ENCODE peak calls at places on chromosomes 11 and 22, in nine cellular contexts. H is H1, I is RWPE2, G is tibial artery, N is heart left ventricle, Z is PC-9, X is psoas muscle, O is heart right ventricle, E is astrocyte. K is an unnamed sample. For H3K9me3, the result is how much of the 10 kb centered on the place peaks cover.

GRCh38 chr11:29024386-29024785 is 916.2 kb downstream of the METTL15 start:
- DNase-seq in N (no peak), H (no peak), I (no peak), Z (no peak), X (no peak), O (no peak), G (no peak), E (peak), K (no peak)

GRCh38 chr22:22908495-22908861 is 20.9 kb downstream of the IGLL5 start:
- DNase-seq in I (no peak), E (no peak), N (no peak), G (no peak), X (peak), O (no peak), H (no peak), Z (no peak), K (no peak)

GRCh38 chr11:104570088-104570701 is 328.1 kb downstream of the CASP12 start:
- DNase-seq in I (no peak), G (no peak), N (no peak), Z (peak), O (no peak), E (peak), H (no peak), X (no peak), K (no peak)

GRCh38 chr11:134229131-134229790 is 4.8 kb downstream of the VPS26B start:
- DNase-seq in X (no peak), G (no peak), E (no peak), N (no peak), Z (no peak), I (no peak), O (no peak), H (no peak), K (no peak)

GRCh38 chr11:27807594-27807993 is 107.3 kb upstream of the BDNF start:
- DNase-seq in H (no peak), N (no peak), I (no peak), O (no peak), G (no peak), E (no peak), X (no peak), Z (peak), K (no peak)

GRCh38 chr11:129295746-129296145 is 79.9 kb upstream of the BARX2 start:
- DNase-seq in X (no peak), O (no peak), I (no peak), H (no peak), N (no peak), Z (no peak), E (peak), G (no peak), K (no peak)

GRCh38 chr11:62881579-62882427 is 1.1 kb downstream of the SLC3A2 start:
- DNase-seq in I (peak), N (peak), Z (peak), H (peak), E (peak), G (peak), X (peak), O (peak), K (peak)

GRCh38 chr22:27886843-27887151 is 32.3 kb downstream of the PITPNB start:
- DNase-seq in G (no peak), E (no peak), H (no peak), O (no peak), X (no peak), Z (no peak), N (no peak), I (no peak), K (no peak)

GRCh38 chr11:126226334-126227084 is 14.9 kb downstream of the FAM118B start:
- DNase-seq in E (no peak), N (no peak), I (no peak), H (no peak), O (no peak), Z (no peak), X (no peak), G (no peak), K (no peak)

GRCh38 chr11:70397336-70397982 is 870 bp upstream of the CTTN start:
- DNase-seq in Z (no peak), I (no peak), G (no peak), E (peak), H (no peak), O (no peak), X (no peak), N (no peak), K (peak)

DNA sequence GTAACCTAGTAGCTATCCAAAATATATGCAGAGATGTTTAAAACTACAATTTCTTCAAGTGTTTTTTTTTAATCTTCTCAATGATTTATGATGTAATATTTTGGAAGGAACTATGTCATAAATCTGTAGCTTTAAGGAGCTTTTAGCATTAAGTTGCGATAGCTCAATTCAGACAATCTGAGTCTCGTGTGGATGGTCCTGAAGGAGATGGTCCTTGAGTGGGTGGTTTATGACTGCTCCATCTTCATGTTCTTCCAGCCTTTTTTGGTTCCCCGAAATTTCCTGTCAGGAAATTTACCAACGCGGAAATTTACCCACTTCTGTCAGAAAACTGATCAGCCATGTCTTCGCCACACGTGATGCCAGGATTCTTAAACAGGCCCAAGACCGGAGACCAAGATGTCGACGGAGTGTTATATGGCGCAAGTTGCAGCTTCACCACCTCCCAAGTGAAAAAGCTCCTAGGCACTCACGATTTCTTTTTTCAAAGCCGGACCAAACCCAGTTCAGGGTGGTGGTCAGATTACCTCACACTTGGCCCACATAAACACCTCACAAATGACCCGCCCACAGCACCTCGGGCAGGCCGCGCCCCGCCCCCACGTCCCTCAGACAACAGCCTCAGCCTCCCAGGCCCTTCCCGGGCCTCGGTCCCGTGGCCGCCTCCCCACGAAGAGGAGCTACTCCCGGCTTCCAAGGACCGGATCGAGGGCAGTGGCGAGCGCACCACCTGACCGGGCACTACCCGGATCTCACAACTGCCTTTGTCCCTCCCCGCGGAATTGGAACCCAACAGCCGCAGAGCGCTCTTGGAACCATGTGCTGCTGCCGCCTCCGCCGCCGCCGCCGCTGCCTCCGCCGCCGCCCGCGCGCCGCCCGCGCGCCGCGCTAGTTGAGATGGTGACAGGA is at the start of gene MORC2:
- DNase-seq in N (no peak), O (no peak), E (peak), I (peak), Z (no peak), X (peak), H (no peak), G (no peak), K (peak)
- H3K9me3 ChIP-seq in N (under half), O (under half), E (under half), I (under half), Z (under half), X (under half), H (under half), G (under half), K (under half)

GRCh38 chr11:18064450-18065048 is 18.5 kb upstream of the TPH1 start:
- DNase-seq in H (no peak), I (no peak), Z (no peak), N (no peak), X (no peak), G (no peak), E (no peak), O (no peak), K (no peak)
- TF ChIP-seq CTCF in H (no peak), I (no peak), Z (no peak), N (no peak), X (no peak), G (no peak), E (no peak), O (no peak), K (no peak)

GRCh38 chr11:15313862-15314261 is 199.1 kb downstream of the INSC start:
- DNase-seq in N (no peak), G (no peak), E (no peak), Z (no peak), O (no peak), H (no peak), I (no peak), X (no peak), K (no peak)
- H3K4me3 ChIP-seq in N (no peak), G (no peak), E (no peak), Z (no peak), O (no peak), H (no peak), I (no peak), X (no peak), K (no peak)

DNA sequence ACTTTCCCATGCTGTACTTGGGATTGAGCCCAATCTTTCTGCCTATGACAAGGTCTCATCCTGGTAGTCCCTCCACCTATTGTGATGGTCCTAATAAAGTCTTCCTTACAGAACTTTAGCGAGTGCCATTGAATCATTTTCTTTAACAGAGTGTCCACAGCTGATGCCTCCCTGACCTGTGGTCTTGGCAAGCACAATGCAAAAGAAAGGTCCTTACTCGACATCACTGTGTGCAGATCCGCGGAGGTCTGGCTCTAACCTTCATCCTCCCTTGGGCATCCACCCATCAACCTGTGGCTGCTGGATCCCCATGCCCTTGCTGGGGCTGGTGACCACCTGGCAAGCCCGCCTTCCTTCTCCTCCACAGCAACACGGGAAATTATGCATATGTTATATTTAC is 1203.9 kb downstream of the TBC1D22A start:
- DNase-seq in N (no peak), I (no peak), Z (no peak), X (no peak), G (no peak), E (no peak), H (no peak), O (no peak), K (no peak)
- H3K9me3 ChIP-seq in N (under half), I (under half), Z (under half), X (under half), G (under half), E (under half), H (under half), O (under half), K (under half)

GRCh38 chr11:32288276-32288675 is 147.1 kb downstream of the WT1 start:
- DNase-seq in X (no peak), G (no peak), N (no peak), H (no peak), O (no peak), E (no peak), I (no peak), Z (no peak), K (no peak)
- TF ChIP-seq CTCF in X (no peak), G (no peak), N (no peak), H (peak), O (no peak), E (no peak), I (no peak), Z (peak), K (no peak)

DNA sequence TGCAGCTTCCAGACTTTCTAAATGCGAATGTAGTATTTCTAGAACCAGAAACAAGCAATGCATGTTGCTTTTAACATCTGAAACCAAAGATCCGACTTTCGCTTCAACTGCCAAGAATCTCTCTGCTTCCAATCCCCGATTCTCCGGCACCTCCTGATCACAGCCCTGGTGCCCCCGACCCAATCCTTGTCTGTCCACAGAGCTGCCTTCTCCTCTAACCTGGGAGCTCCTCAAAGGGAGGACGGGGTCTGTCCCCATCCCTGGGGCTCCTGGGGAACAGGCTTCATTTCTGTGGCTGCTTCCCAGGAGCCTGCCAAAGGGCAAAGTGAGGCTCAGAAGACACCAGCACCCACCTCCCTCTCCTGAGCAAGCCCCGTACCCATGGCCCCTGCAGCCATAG is 521 bp downstream of the ALDH3B2 start:
- DNase-seq in I (no peak), N (no peak), G (no peak), X (no peak), O (no peak), E (no peak), H (no peak), Z (no peak), K (no peak)
- H3K4me3 ChIP-seq in I (no peak), N (no peak), G (no peak), X (no peak), O (no peak), E (no peak), H (no peak), Z (peak), K (no peak)

GRCh38 chr11:118437736-118438125 is 1.4 kb downstream of the KMT2A start:
- DNase-seq in N (peak), G (peak), E (peak), O (peak), X (no peak), H (no peak), I (no peak), Z (no peak), K (no peak)

GRCh38 chr11:118437046-118437735 is 899 bp downstream of the KMT2A start:
- DNase-seq in E (peak), Z (no peak), O (no peak), N (peak), I (no peak), X (peak), H (no peak), G (peak), K (peak)

GRCh38 chr11:118438314-118438931 is 2.1 kb downstream of the KMT2A start:
- DNase-seq in Z (no peak), G (peak), I (no peak), N (peak), O (peak), E (peak), X (no peak), H (no peak), K (peak)

GRCh38 chr11:118441770-118442169 is 5.5 kb downstream of the KMT2A start:
- DNase-seq in I (no peak), X (no peak), Z (no peak), N (no peak), H (no peak), E (no peak), O (no peak), G (no peak), K (no peak)

DNA sequence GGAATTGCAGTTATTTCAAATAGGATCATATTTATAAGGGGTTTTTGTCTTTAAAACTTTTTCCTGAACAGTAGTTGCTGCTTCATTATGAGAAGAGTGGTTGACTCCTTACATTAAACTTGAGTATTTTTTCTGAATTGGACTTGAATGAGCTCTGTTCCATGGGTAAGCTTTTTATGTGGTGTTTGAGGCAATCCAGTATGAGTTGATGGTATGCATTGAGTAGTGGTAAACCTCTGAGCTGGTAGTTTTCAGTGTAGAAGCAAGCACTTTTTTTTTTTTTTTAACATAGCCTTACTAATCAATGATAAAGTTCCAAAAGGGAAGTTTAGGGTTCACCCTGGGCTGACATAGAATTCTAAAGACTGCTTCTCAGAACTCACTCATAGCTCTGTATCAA is 3.4 kb downstream of the KMT2A start:
- DNase-seq in H (no peak), Z (no peak), O (no peak), N (no peak), G (no peak), I (no peak), E (no peak), X (no peak), K (no peak)
- H3K9me3 ChIP-seq in H (under half), Z (under half), O (under half), N (under half), G (under half), I (under half), E (under half), X (under half), K (under half)

GRCh38 chr11:122391049-122391448 is 264.5 kb upstream of the UBASH3B start:
- DNase-seq in I (no peak), X (no peak), N (no peak), Z (no peak), O (no peak), G (no peak), H (no peak), E (no peak), K (no peak)

GRCh38 chr11:122395282-122395681 is 260.2 kb upstream of the UBASH3B start:
- DNase-seq in O (no peak), Z (no peak), I (no peak), H (no peak), E (no peak), G (no peak), X (no peak), N (no peak), K (no peak)

GRCh38 chr11:122392508-122392907 is 263.0 kb upstream of the UBASH3B start:
- DNase-seq in E (no peak), H (no peak), X (no peak), I (no peak), Z (no peak), G (no peak), N (no peak), O (no peak), K (no peak)

GRCh38 chr11:122394326-122394725 is 261.2 kb upstream of the UBASH3B start:
- DNase-seq in H (no peak), N (no peak), G (no peak), O (no peak), X (no peak), I (no peak), Z (no peak), E (no peak), K (no peak)

DNA sequence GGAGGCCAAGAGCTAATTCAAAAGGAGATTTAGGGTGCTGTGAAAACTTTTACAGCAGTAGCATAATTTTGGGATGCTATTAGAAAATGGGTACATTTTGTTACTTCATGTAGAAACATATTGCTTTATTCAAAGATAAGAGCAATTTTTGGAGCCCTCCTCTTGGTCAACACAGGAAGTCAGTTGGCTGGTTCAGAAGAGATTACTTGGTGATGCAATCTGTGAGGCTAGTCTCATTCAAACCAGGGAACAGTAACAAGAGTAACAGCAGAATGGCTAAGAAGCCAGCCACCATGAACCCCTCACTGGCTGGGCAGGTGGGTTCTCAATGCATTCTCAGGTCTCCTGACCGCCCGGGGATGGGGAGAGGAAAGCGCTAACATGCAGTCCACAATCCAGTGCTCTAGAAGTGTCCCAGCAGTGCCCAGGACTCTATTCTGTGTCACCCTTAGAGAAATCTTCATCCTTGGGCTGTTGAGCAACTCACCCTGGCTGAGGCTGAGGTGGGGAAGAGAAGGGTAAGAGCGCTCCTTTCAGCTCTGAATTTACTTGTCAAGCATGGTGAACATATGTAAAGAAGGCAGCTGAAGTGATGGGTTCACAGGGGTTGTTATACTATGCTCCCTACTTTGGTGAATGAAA is 262.2 kb upstream of the UBASH3B start:
- DNase-seq in G (peak), X (no peak), I (no peak), N (no peak), E (no peak), H (no peak), O (no peak), Z (no peak), K (no peak)
- TF ChIP-seq CTCF in G (no peak), X (no peak), I (no peak), N (no peak), E (no peak), H (no peak), O (no peak), Z (no peak), K (no peak)